ENCODE peak calls at places on chromosomes 13 and 19, in eight cellular contexts. B is uterus, L is body of pancreas, H is tibial artery, T is fibroblast of pulmonary artery, C is cardiac muscle cell, Y is psoas muscle, F is kidney epithelial cell. W is an unnamed sample.

GRCh38 chr19:48466571-48467325 is 2.4 kb upstream of the CYTH2 start:
- DNase-seq in H (no peak), T (peak; percentile 53), L (no peak), F (no peak), C (no peak), Y (no peak), B (no peak), W (peak; percentile 85)

GRCh38 chr13:24614306-24615080 is 65.7 kb upstream of the ATP12A start:
- DNase-seq in L (no peak), F (no peak), B (no peak), C (no peak), T (no peak), Y (no peak), H (no peak), W (no peak)

GRCh38 chr13:36298535-36299068 is 988 bp upstream of the CCDC169 start:
- DNase-seq in C (no peak), H (no peak), L (no peak), B (no peak), Y (no peak), T (no peak), F (no peak), W (no peak)

GRCh38 chr13:26964278-26965057 is 203.9 kb upstream of the GPR12 start:
- DNase-seq in Y (no peak), T (peak; percentile 42), C (peak; percentile 33), B (no peak), F (no peak), H (no peak), L (peak; percentile 63), W (no peak)

GRCh38 chr19:10270180-10270615 is 722 bp upstream of the ICAM1 start:
- DNase-seq in T (peak; percentile 53), C (no peak), B (peak; percentile 40), F (no peak), H (peak; percentile 79), L (peak; percentile 47), Y (peak; percentile 69), W (no peak)

GRCh38 chr13:114282143-114282685 is 813 bp downstream of the UPF3A start:
- DNase-seq in H (peak; percentile 70), B (no peak), T (peak; percentile 75), L (peak; percentile 45), C (peak; percentile 73), Y (peak; percentile 29), F (no peak), W (peak; percentile 61)

GRCh38 chr13:25109341-25109740 is 13.4 kb downstream of the PABPC3 start:
- DNase-seq in Y (no peak), B (no peak), H (no peak), C (no peak), T (no peak), F (no peak), L (no peak), W (no peak)

GRCh38 chr19:42178791-42179500 is 38.5 kb downstream of the DEDD2 start:
- DNase-seq in F (no peak), C (peak; percentile 15), B (no peak), L (no peak), Y (no peak), H (no peak), T (no peak), W (no peak)

DNA sequence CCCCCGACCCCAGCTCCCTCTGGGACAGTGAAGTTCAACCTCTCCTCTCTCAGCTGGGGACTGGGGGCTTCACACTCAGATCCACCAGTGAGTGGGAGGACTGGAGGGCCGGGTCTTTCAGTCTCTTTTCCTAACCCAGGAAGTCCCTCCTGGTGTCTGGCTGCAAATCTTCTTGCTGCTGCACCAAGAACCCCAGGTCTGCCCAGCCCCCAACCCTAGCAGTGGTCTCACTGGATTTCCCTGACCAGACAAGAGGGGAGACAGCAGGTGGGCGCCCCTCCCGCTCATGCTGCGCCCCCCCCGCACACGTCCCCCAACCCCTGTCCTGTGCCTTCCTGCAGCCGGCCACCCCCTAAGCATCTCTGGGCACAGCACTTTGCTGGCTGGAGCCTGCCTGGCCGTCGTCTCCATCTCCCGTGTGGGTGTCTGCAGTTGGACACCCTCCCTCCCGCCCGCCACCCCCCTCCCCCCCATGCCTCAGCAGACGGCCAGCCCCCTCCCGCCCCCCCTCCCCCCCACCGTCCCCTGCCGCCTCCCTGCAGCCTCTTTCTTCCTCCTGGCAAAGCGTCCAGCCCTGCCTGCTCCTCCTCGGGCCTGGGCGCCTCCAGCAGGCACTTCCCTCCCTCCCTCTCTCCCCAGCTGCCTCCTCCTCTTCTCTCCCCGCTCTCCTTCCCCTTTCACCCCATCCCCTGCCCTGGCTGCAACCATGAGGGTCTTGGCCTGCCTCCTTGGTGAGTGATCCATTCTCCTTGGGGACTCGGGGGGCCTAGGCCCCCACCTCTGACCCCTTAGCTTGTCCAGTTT is at the start of gene SSC5D:
- DNase-seq in T (peak; percentile 62), F (no peak), Y (no peak), C (no peak), L (no peak), H (no peak), B (peak; percentile 76), W (peak; percentile 70)
- H3K4me3 ChIP-seq in T (peak within 1 kb of the TSS; percentile 46), F (no peak within 1 kb of the TSS), Y (no peak within 1 kb of the TSS), C (no peak within 1 kb of the TSS), L (no peak within 1 kb of the TSS), H (no peak within 1 kb of the TSS), B (peak within 1 kb of the TSS; percentile 21), W (peak within 1 kb of the TSS; percentile 37)

GRCh38 chr13:78131811-78132210 is 213.2 kb upstream of the EDNRB start:
- DNase-seq in B (no peak), T (peak; percentile 26), C (no peak), Y (no peak), L (no peak), F (no peak), H (no peak), W (peak; percentile 22)
- TF ChIP-seq CTCF in B (no peak), T (peak; percentile 40), C (peak; percentile 32), Y (no peak), L (no peak), F (peak; percentile 41), H (no peak), W (peak; percentile 48)

GRCh38 chr19:33071887-33072286 is 7.2 kb upstream of the RHPN2 start:
- DNase-seq in T (no peak), F (no peak), L (no peak), C (no peak), Y (no peak), B (no peak), H (no peak), W (no peak)
- H3K4me3 ChIP-seq in T (no peak overlapping the region), F (no peak overlapping the region), L (no peak overlapping the region), C (no peak overlapping the region), Y (no peak overlapping the region), B (no peak overlapping the region), H (no peak overlapping the region), W (no peak overlapping the region)

GRCh38 chr13:20902438-20903163 is at the start of gene XPO4:
- DNase-seq in C (peak; percentile 93), H (peak; percentile 86), B (peak; percentile 60), L (peak; percentile 83), Y (peak; percentile 86), T (peak; percentile 75), F (peak; percentile 25), W (peak; percentile 67)
- TF ChIP-seq CTCF in C (no peak), H (no peak), B (no peak), L (no peak), Y (no peak), T (no peak), F (no peak), W (no peak)

DNA sequence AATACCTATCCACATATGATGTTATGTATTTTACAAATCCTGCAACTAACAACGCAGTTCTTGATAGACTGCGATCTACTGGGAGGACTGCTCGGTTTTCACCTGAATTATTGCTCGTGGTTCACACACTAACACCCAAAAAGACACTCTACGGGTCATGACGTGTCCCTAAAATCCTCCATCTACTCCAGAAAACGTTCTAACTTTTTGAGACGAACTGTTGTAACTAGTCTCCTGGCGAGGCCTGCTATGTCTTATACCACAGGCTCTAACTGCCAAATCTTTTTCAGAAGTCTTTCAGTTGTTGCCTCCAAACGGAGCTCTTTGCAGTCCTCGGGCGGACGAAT is 108.2 kb downstream of the KCNRG start:
- DNase-seq in L (no peak), C (no peak), F (no peak), H (no peak), T (no peak), Y (no peak), B (no peak), W (no peak)
- H3K4me3 ChIP-seq in L (peak overlapping the region; percentile 26), C (peak overlapping the region; percentile 68), F (peak overlapping the region; percentile 67), H (peak overlapping the region; percentile 95), T (peak overlapping the region; percentile 64), Y (peak overlapping the region; percentile 99), B (peak overlapping the region; percentile 62), W (peak overlapping the region; percentile 62)

W was measured in fibroblast of mammary gland.